ENCODE peak calls at places on chromosomes 13 and 19, in nine cellular contexts. R, S, F, O, M, E, Q, W and Y are unnamed samples.

GRCh38 chr19:5358173-5358800 is 17.7 kb upstream of the PTPRS start:
- DNase-seq in R (no peak), S (no peak), F (no peak), O (no peak), M (no peak), E (no peak), Q (no peak), W (no peak), Y (no peak)

GRCh38 chr19:5339950-5340636 is 519 bp downstream of the PTPRS start:
- DNase-seq in R (no peak), S (no peak), F (peak; percentile 73), O (peak; percentile 65), M (no peak), E (no peak), Q (peak; percentile 27), W (no peak), Y (peak; percentile 15)

GRCh38 chr13:40589285-40590109 is 76.9 kb downstream of the FOXO1 start:
- DNase-seq in R (no peak), S (no peak), F (no peak), O (peak; percentile 18), M (peak; percentile 74), E (no peak), Q (no peak), W (no peak), Y (no peak)

GRCh38 chr13:26616126-26616525 is 58.6 kb downstream of the WASF3 start:
- DNase-seq in R (no peak), S (no peak), F (no peak), O (no peak), M (peak; percentile 79), E (no peak), Q (no peak), W (no peak), Y (no peak)

GRCh38 chr19:55681131-55682087 is 6.4 kb downstream of the EPN1 start:
- DNase-seq in R (no peak), S (no peak), F (no peak), O (no peak), M (no peak), E (no peak), Q (no peak), W (no peak), Y (no peak)

GRCh38 chr13:113273856-113274590 is 23.0 kb upstream of the LAMP1 start:
- DNase-seq in R (peak; percentile 23), S (no peak), F (no peak), O (no peak), M (no peak), E (no peak), Q (peak; percentile 24), W (no peak), Y (no peak)

GRCh38 chr13:100245099-100245498 is 156.2 kb downstream of the PCCA start:
- DNase-seq in R (no peak), S (no peak), F (no peak), O (no peak), M (no peak), E (no peak), Q (no peak), W (no peak), Y (no peak)

GRCh38 chr19:2084993-2085720 is 11.0 kb downstream of the MOB3A start:
- DNase-seq in R (no peak), S (peak; percentile 84), F (no peak), O (no peak), M (no peak), E (peak; percentile 87), Q (no peak), W (peak; percentile 73), Y (peak; percentile 97)

GRCh38 chr13:27583645-27584044 is 36.7 kb downstream of the LNX2 start:
- DNase-seq in R (no peak), S (no peak), F (no peak), O (no peak), M (no peak), E (no peak), Q (no peak), W (no peak), Y (no peak)